ENCODE peak calls at places on chromosome 17, in five cellular contexts. W is AG08395, Z is GOT3, G is ACHN, Q is AG10803. M is an unnamed sample.

GRCh38 chr17:62778990-62779681 is 29.0 kb downstream of the MARCHF10 start:
- DNase-seq in W (peak), Z (no peak), Q (peak), G (peak), M (peak)

GRCh38 chr17:82328141-82328993 is 5.2 kb downstream of the SECTM1 start:
- DNase-seq in W (no peak), Q (no peak), G (no peak), Z (no peak), M (no peak)

GRCh38 chr17:68515238-68515637 is 3.0 kb downstream of the PRKAR1A start:
- DNase-seq in Q (no peak), G (no peak), W (no peak), Z (no peak), M (no peak)

GRCh38 chr17:33927732-33928133 is 327.4 kb upstream of the CCL2 start:
- DNase-seq in G (no peak), W (peak), Q (no peak), Z (no peak), M (peak)

GRCh38 chr17:78872486-78872885 is 30.5 kb downstream of the CEP295NL start:
- DNase-seq in Z (no peak), W (no peak), Q (no peak), G (no peak), M (peak)

GRCh38 chr17:37493249-37494027 is 3.7 kb downstream of the DUSP14 start:
- DNase-seq in W (peak), Q (peak), Z (no peak), G (peak), M (no peak)

GRCh38 chr17:29039764-29040598 is 3.0 kb upstream of the PIPOX start:
- DNase-seq in Q (peak), G (no peak), W (peak), Z (peak), M (no peak)

GRCh38 chr17:794876-795275 is 12.7 kb downstream of the MRM3 start:
- DNase-seq in Z (peak), W (peak), Q (peak), G (peak), M (peak)

GRCh38 chr17:45040459-45040858 is 11.0 kb downstream of the DCAKD start:
- DNase-seq in Z (no peak), Q (no peak), W (no peak), G (no peak), M (no peak)

GRCh38 chr17:13031718-13032350 is 14.0 kb upstream of the ELAC2 start:
- DNase-seq in Z (no peak), Q (peak), G (peak), W (peak), M (peak)

GRCh38 chr17:78242024-78242742 is 10.8 kb downstream of the TMEM235 start:
- DNase-seq in W (no peak), G (no peak), Q (no peak), Z (no peak), M (no peak)

GRCh38 chr17:46822388-46822921 is 4.0 kb upstream of the WNT3 start:
- DNase-seq in G (no peak), W (no peak), Q (no peak), Z (no peak), M (peak)

GRCh38 chr17:11144358-11145233 is 96.4 kb upstream of the SHISA6 start:
- DNase-seq in W (peak), G (peak), Z (no peak), Q (peak), M (peak)

GRCh38 chr17:3012926-3013581 is 50.4 kb downstream of the OR1D5 start:
- DNase-seq in Q (peak), Z (no peak), W (peak), G (peak), M (peak)

GRCh38 chr17:59844884-59845594 is 47.7 kb downstream of the TUBD1 start:
- DNase-seq in Q (peak), Z (no peak), G (peak), W (no peak), M (peak)

GRCh38 chr17:15494821-15495220 is 27.4 kb upstream of the CDRT4 start:
- DNase-seq in Z (no peak), W (no peak), G (no peak), Q (no peak), M (no peak)

GRCh38 chr17:38605230-38605851 is 411 bp downstream of the SRCIN1 start:
- DNase-seq in Z (no peak), Q (no peak), W (no peak), G (no peak), M (peak)

GRCh38 chr17:15907290-15907689 is 37.6 kb upstream of the ADORA2B start:
- DNase-seq in Q (no peak), W (no peak), G (no peak), Z (no peak), M (no peak)

GRCh38 chr17:65413390-65413789 is 148.1 kb downstream of the AXIN2 start:
- DNase-seq in W (no peak), Z (no peak), Q (no peak), G (no peak), M (no peak)

GRCh38 chr17:30021708-30022317 is 80.4 kb downstream of the EFCAB5 start:
- DNase-seq in W (peak), G (peak), Q (peak), Z (no peak), M (peak)

GRCh38 chr17:78653382-78653781 is 76.2 kb upstream of the DNAH17 start:
- DNase-seq in G (no peak), Z (no peak), Q (peak), W (peak), M (no peak)

GRCh38 chr17:7972131-7972785 is 30.2 kb upstream of the GUCY2D start:
- DNase-seq in Q (no peak), Z (no peak), W (no peak), G (no peak), M (peak)

GRCh38 chr17:71412803-71413202 is 708.0 kb upstream of the SOX9 start:
- DNase-seq in Q (peak), G (peak), Z (no peak), W (peak), M (no peak)

GRCh38 chr17:3963214-3964201 is 729 bp downstream of the ATP2A3 start:
- DNase-seq in Q (no peak), Z (no peak), W (no peak), G (no peak), M (peak)

M was measured in DMS53.